ENCODE peak calls at places on chromosome 4, in seven cellular contexts. N, X, L, V, U, I and Z are unnamed samples.
A peak's percentile ranks its signal among the peaks of the same experiment; 100 is the strongest.

GRCh38 chr4:48141048-48141447 is 7.0 kb upstream of the TXK start:
- DNase-seq in N (no peak), X (no peak), L (no peak), V (no peak), U (no peak), I (no peak), Z (no peak)

GRCh38 chr4:107125496-107125895 is 89.4 kb upstream of the DKK2 start:
- DNase-seq in N (no peak), X (no peak), L (no peak), V (no peak), U (no peak), I (no peak), Z (no peak)

GRCh38 chr4:126004936-126005335 is 690.2 kb downstream of the FAT4 start:
- DNase-seq in N (no peak), X (no peak), L (no peak), V (no peak), U (no peak), I (no peak), Z (no peak)

GRCh38 chr4:26858947-26859401 is 1.7 kb upstream of the STIM2 start:
- DNase-seq in N (no peak), X (no peak), L (no peak), V (no peak), U (no peak), I (no peak), Z (no peak)

GRCh38 chr4:13166214-13166613 is 317.9 kb downstream of the RAB28 start:
- DNase-seq in N (no peak), X (no peak), L (no peak), V (no peak), U (no peak), I (no peak), Z (no peak)

GRCh38 chr4:47667552-47667951 is 170.3 kb downstream of the CORIN start:
- DNase-seq in N (no peak), X (no peak), L (no peak), V (no peak), U (no peak), I (no peak), Z (no peak)

GRCh38 chr4:180695851-180696250 is 1547.4 kb upstream of the TENM3 start:
- DNase-seq in N (no peak), X (no peak), L (no peak), V (no peak), U (no peak), I (no peak), Z (no peak)

GRCh38 chr4:88022289-88022688 is 14.9 kb downstream of the PKD2 start:
- DNase-seq in N (no peak), X (no peak), L (no peak), V (no peak), U (no peak), I (no peak), Z (no peak)

GRCh38 chr4:73335717-73336116 is 68.4 kb upstream of the ALB start:
- DNase-seq in N (no peak), X (no peak), L (no peak), V (no peak), U (no peak), I (no peak), Z (no peak)

GRCh38 chr4:142656178-142656577 is 189.9 kb downstream of the INPP4B start:
- DNase-seq in N (no peak), X (no peak), L (no peak), V (no peak), U (peak; percentile 13), I (no peak), Z (no peak)

GRCh38 chr4:4326136-4326535 is 36.1 kb downstream of the ZBTB49 start:
- DNase-seq in N (no peak), X (no peak), L (no peak), V (no peak), U (no peak), I (no peak), Z (no peak)

GRCh38 chr4:6912412-6912811 is 2.8 kb downstream of the TBC1D14 start:
- DNase-seq in N (peak; percentile 41), X (no peak), L (no peak), V (no peak), U (no peak), I (no peak), Z (no peak)
- H3K4me1 ChIP-seq in N (peaks cover 91% of the 10 kb centered on the region), X (peaks cover 7% of the 10 kb centered on the region), L (peaks cover 88% of the 10 kb centered on the region), V (peaks cover 23% of the 10 kb centered on the region), U (peaks cover 56% of the 10 kb centered on the region), I (peaks cover 79% of the 10 kb centered on the region), Z (peaks cover 52% of the 10 kb centered on the region)

GRCh38 chr4:77040265-77040664 is 35.5 kb downstream of the CCNI start:
- DNase-seq in N (no peak), X (no peak), L (no peak), V (no peak), U (no peak), I (no peak), Z (no peak)
- TF ChIP-seq POLR2AphosphoS5 in N (no peak), X (no peak), L (no peak), V (no peak), U (no peak), I (no peak), Z (no peak)

GRCh38 chr4:94762326-94762725 is 4.6 kb downstream of the BMPR1B start:
- DNase-seq in N (no peak), X (no peak), L (no peak), V (no peak), U (no peak), I (no peak), Z (no peak)
- H3K27me3 ChIP-seq in N (peaks cover 51% of the 10 kb centered on the region), X (peaks cover 31% of the 10 kb centered on the region), L (peaks cover 34% of the 10 kb centered on the region), V (no peaks in the 10 kb centered on the region), U (no peaks in the 10 kb centered on the region), I (peaks cover 47% of the 10 kb centered on the region), Z (peaks cover 10% of the 10 kb centered on the region)

DNA sequence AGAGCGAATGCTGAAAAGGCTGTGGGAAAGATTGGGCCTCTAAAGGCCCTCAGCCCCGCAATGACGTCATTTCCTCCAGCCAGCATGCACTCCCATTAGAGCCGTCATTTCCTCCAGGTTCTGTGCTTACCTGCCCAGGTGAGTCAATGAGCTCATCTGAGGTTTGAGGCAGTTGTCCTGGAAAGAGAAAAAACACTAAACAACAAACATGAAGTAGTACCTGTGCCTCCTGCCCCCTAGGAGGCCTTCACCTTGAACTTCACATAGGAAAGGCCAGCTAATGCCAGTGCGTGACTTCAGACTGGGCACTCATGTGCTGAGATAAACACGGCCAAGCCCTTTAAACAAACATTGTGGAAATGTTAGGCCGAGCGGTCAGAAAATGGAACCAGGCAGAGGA is 55.9 kb downstream of the FHDC1 start:
- DNase-seq in N (peak; percentile 44), X (no peak), L (peak; percentile 66), V (no peak), U (no peak), I (peak; percentile 36), Z (no peak)
- H3K4me1 ChIP-seq in N (peaks cover 18% of the 10 kb centered on the region), X (peaks cover 7% of the 10 kb centered on the region), L (peaks cover 11% of the 10 kb centered on the region), V (peaks cover 7% of the 10 kb centered on the region), U (no peaks in the 10 kb centered on the region), I (peaks cover 6% of the 10 kb centered on the region), Z (no peaks in the 10 kb centered on the region)

DNA sequence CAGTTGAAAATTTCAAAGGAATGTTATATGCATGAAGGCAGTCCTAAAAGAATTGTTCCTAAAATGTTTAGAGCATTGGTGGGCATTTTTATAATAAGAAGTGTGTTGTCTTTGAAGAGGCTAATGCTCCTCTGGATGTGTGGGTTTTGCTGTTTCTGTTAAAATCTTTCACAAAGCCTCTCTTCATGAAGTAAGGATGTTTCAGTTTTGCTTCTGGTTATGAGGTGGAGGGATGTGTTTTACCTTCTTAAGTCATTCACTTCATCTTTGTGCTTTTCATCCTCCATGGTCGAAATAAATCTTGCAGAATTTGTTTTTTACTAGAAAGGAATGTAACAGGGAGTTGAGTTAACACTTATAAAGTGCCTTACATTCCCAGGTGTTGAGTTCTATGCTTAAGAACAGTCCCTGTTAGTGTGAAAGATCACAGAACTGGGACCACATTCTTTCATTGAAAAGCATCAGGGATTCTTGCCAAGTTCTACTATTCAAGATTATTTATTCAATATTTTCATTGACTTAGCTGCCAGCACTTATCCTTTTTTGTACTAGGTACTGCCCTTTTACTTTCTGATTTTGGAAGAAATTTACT is 21.1 kb downstream of the FHIP1A start:
- DNase-seq in N (no peak), X (no peak), L (no peak), V (no peak), U (no peak), I (no peak), Z (no peak)
- TF ChIP-seq POLR2AphosphoS5 in N (no peak), X (no peak), L (no peak), V (no peak), U (no peak), I (no peak), Z (no peak)

GRCh38 chr4:6466756-6467381 is 5.5 kb downstream of the PPP2R2C start:
- DNase-seq in N (no peak), X (no peak), L (no peak), V (no peak), U (no peak), I (no peak), Z (no peak)
- H3K27me3 ChIP-seq in N (peaks cover 79% of the 10 kb centered on the region), X (peaks cover 37% of the 10 kb centered on the region), L (peaks cover 65% of the 10 kb centered on the region), V (no peaks in the 10 kb centered on the region), U (no peaks in the 10 kb centered on the region), I (peaks cover 52% of the 10 kb centered on the region), Z (no peaks in the 10 kb centered on the region)

GRCh38 chr4:7908668-7909067 is 31.0 kb downstream of the AFAP1 start:
- DNase-seq in N (no peak), X (no peak), L (no peak), V (no peak), U (no peak), I (no peak), Z (no peak)
- H3K4me1 ChIP-seq in N (peaks cover 30% of the 10 kb centered on the region), X (peaks cover 17% of the 10 kb centered on the region), L (peaks cover 84% of the 10 kb centered on the region), V (no peaks in the 10 kb centered on the region), U (peaks cover 6% of the 10 kb centered on the region), I (peaks cover 75% of the 10 kb centered on the region), Z (peaks cover 100% of the 10 kb centered on the region)